ENCODE peak calls at places on chromosomes 11 and 22, in five cellular contexts. O is pancreas, M is non-pigmented ciliary epithelial cell, K is adrenal gland, L is islet precursor cell. D is an unnamed sample.

GRCh38 chr11:86183694-86184093 is 60.9 kb upstream of the EED start:
- DNase-seq in K (no peak), L (no peak), O (no peak), M (no peak), D (no peak)

GRCh38 chr11:76729214-76729613 is 53.9 kb upstream of the TSKU start:
- DNase-seq in L (no peak), O (no peak), M (no peak), K (no peak), D (no peak)

GRCh38 chr11:89279176-89279575 is 101.5 kb downstream of the TYR start:
- DNase-seq in M (no peak), K (no peak), O (no peak), L (no peak), D (no peak)

GRCh38 chr22:36356708-36357694 is 30.8 kb downstream of the MYH9 start:
- DNase-seq in L (no peak), M (no peak), K (no peak), O (no peak), D (no peak)

GRCh38 chr11:8610532-8611116 is 16.6 kb upstream of the STK33 start:
- DNase-seq in K (peak), L (no peak), O (no peak), M (no peak), D (peak)

GRCh38 chr11:117819096-117820040 is 5.2 kb downstream of the FXYD2 start:
- DNase-seq in K (no peak), M (peak), L (peak), O (peak), D (peak)

GRCh38 chr11:8301622-8302021 is 37.9 kb upstream of the LMO1 start:
- DNase-seq in M (no peak), O (no peak), L (no peak), K (no peak), D (no peak)

GRCh38 chr11:95182397-95182796 is 48.6 kb downstream of the SESN3 start:
- DNase-seq in O (no peak), L (no peak), K (no peak), M (no peak), D (no peak)

GRCh38 chr11:102476812-102477211 is 24.2 kb upstream of the TMEM123 start:
- DNase-seq in K (no peak), O (peak), M (no peak), L (no peak), D (no peak)

GRCh38 chr11:98940913-98941312 is 79.8 kb upstream of the CNTN5 start:
- DNase-seq in L (peak), O (no peak), M (no peak), K (no peak), D (peak)

GRCh38 chr11:79174045-79175008 is 266.5 kb downstream of the TENM4 start:
- DNase-seq in K (no peak), M (no peak), O (no peak), L (peak), D (peak)

GRCh38 chr22:37601540-37602442 is 6.8 kb upstream of the GGA1 start:
- DNase-seq in K (no peak), O (peak), L (peak), M (no peak), D (peak)

GRCh38 chr11:115065314-115065713 is 387.0 kb downstream of the NXPE2 start:
- DNase-seq in L (no peak), O (no peak), K (no peak), M (no peak), D (no peak)

GRCh38 chr22:25111579-25112517 is 87.8 kb upstream of the CRYBB3 start:
- DNase-seq in M (no peak), K (peak), L (peak), O (peak), D (peak)

GRCh38 chr11:72684236-72684912 is 10.2 kb upstream of the PDE2A start:
- DNase-seq in M (peak), K (peak), L (peak), O (peak), D (peak)

GRCh38 chr11:69178819-69179482 is 23.2 kb downstream of the SMIM38 start:
- DNase-seq in K (no peak), O (peak), M (no peak), L (no peak), D (no peak)

GRCh38 chr11:128904872-128905344 is 13.8 kb downstream of the KCNJ5 start:
- DNase-seq in K (peak), L (no peak), O (peak), M (no peak), D (peak)

GRCh38 chr11:82234256-82234655 is 499.4 kb downstream of the FAM181B start:
- DNase-seq in L (no peak), M (no peak), O (no peak), K (no peak), D (no peak)

GRCh38 chr11:12993626-12994025 is 15.5 kb upstream of the RASSF10 start:
- DNase-seq in O (no peak), K (no peak), L (no peak), M (no peak), D (no peak)

GRCh38 chr22:43990044-43990443 is 34.1 kb upstream of the PARVB start:
- DNase-seq in O (no peak), K (no peak), L (no peak), M (no peak), D (no peak)